ENCODE peak calls at places on chromosomes 13 and 19, in nine cellular contexts. Q, T, P, S, O, M, V, N and C are unnamed samples.

GRCh38 chr13:112532837-112533745 is 54.9 kb downstream of the TUBGCP3 start:
- DNase-seq in M (no peak), V (no peak), S (no peak), Q (no peak), P (no peak), N (no peak), O (no peak), T (no peak), C (no peak)

GRCh38 chr13:50893211-50893852 is 16.3 kb upstream of the RNASEH2B start:
- DNase-seq in T (no peak), P (no peak), S (no peak), Q (no peak), M (no peak), V (no peak), N (no peak), O (no peak), C (no peak)

GRCh38 chr13:80145291-80145690 is 195.6 kb downstream of the SPRY2 start:
- DNase-seq in P (no peak), V (no peak), N (no peak), S (no peak), O (no peak), M (no peak), T (no peak), Q (no peak), C (no peak)

GRCh38 chr13:33015791-33016323 is 366 bp upstream of the KL start:
- DNase-seq in S (no peak), N (no peak), V (no peak), T (no peak), M (no peak), Q (no peak), P (peak; percentile 21), O (no peak), C (peak; percentile 47)

GRCh38 chr19:18833849-18834643 is 2.3 kb downstream of the UPF1 start:
- DNase-seq in N (peak; percentile 53), Q (no peak), O (no peak), M (no peak), T (no peak), S (peak; percentile 33), P (peak; percentile 46), V (no peak), C (peak; percentile 50)

GRCh38 chr13:28415994-28416411 is 78.9 kb downstream of the FLT1 start:
- DNase-seq in P (no peak), M (no peak), T (no peak), N (no peak), O (no peak), S (no peak), Q (no peak), V (no peak), C (no peak)

GRCh38 chr19:51122112-51122981 is 2.4 kb upstream of the SIGLEC9 start:
- DNase-seq in T (no peak), O (no peak), S (peak; percentile 18), M (no peak), V (no peak), P (peak; percentile 49), Q (peak; percentile 36), N (no peak), C (no peak)

GRCh38 chr19:48511800-48512503 is at the start of gene LMTK3:
- DNase-seq in O (no peak), N (no peak), P (no peak), T (no peak), S (peak; percentile 81), M (no peak), Q (no peak), V (no peak), C (peak; percentile 55)

GRCh38 chr13:47708386-47708785 is 292.7 kb downstream of the SUCLA2 start:
- DNase-seq in Q (no peak), N (no peak), S (no peak), O (no peak), V (no peak), T (no peak), M (no peak), P (no peak), C (no peak)

GRCh38 chr13:20006206-20006605 is 47.7 kb downstream of the ZMYM2 start:
- DNase-seq in V (no peak), N (no peak), O (no peak), T (no peak), S (no peak), P (no peak), M (no peak), Q (no peak), C (no peak)

GRCh38 chr13:42981853-42982252 is 10.2 kb downstream of the EPSTI1 start:
- DNase-seq in V (no peak), S (no peak), Q (no peak), T (no peak), P (no peak), O (no peak), M (no peak), N (no peak), C (no peak)

GRCh38 chr13:33217256-33217655 is 68.3 kb downstream of the STARD13 start:
- DNase-seq in V (no peak), T (no peak), N (no peak), O (no peak), M (no peak), P (no peak), S (no peak), Q (no peak), C (no peak)

DNA sequence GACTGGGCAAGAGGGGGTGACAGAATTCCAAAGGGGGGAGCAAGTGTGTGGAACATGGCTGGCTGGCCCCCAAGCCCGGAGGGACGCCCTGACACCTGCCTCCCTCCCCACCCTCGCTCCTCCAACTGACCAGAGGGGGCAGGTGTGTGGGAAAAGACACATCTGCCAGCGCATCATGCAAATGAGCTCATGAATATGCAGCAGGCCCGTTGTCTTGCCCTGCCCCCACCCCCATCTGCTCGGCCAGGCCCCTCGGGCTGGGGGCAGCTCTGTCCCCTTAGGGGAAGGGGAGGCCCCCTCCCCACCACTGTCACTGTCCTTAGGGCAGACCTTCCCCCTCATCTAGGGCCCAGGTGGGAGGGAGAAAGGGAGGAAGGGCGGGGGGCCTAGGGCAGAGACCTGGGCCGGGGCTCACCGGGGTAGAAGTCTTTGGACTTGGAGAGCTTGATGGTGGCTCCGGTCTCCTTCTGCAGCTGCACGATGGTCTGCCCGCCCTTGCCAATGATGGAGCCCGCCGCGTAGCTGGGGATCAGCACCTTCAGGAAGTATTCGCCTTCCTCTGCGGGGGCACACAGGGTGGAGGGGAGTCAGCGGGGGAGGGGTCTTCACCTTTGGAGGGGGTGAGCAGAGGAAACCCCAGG is 12.9 kb downstream of the NOVA2 start:
- DNase-seq in P (no peak), O (no peak), S (peak; percentile 41), T (no peak), M (no peak), Q (no peak), V (no peak), N (no peak), C (no peak)
- TF ChIP-seq CTCF in P (no peak), O (no peak), S (no peak), T (no peak), M (no peak), Q (no peak), V (no peak), N (no peak), C (no peak)

DNA sequence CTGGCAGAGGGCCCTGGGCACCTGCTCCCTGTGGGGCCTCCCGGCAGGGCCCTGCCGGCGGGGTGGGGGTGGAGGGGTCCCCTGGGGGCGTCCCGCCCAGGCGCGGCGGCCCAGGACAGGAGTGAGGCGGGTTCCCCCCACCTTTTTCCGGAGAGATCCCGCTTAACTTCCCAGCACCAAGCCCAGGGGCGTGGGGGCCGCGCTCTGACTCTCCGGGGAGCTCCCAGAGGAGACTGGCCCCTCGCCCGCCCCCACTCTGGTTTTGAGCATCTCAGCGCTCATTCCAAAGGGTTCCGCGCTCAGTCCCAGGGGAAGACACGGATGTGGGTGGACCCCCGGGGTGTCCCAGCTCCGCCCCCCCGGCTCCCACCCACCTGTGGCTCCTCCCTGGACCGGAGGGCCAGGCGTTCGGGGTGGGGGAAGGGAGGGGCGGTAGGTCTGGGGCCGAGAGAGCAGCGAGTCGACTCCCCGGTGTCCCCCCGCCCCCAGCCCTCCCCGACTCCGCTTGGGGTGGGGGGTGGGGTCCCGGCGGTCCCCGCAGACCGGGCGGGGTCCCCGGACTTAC is 424 bp downstream of the C2CD4C start:
- DNase-seq in M (no peak), V (no peak), T (no peak), N (no peak), O (peak; percentile 72), Q (peak; percentile 63), S (no peak), P (peak; percentile 20), C (no peak)
- H3K4me3 ChIP-seq in M (peak overlapping the region; percentile 34), V (no peak overlapping the region), T (peak overlapping the region; percentile 70), N (no peak overlapping the region), O (peak overlapping the region; percentile 51), Q (peak overlapping the region; percentile 22), S (peak overlapping the region; percentile 15), P (peak overlapping the region; percentile 60), C (peak overlapping the region; percentile 24)

DNA sequence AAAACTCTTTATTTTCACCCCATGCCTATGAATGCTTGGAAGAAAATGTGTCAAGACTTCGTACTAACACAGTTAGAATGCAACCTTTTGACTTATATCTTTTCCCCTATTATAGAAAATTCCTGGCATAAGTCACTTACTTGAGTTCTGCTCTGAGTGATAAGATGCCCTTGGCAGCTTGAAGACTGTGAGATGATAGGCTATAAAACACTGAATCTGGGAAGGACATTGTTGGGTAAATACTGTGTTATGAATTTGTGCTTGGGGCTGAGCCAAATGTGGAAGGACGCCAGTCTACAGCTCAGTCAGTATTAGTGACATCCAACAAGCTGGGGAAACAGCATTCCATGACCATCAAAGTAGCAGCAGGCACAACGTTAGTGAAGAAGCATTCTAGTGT is 368.0 kb upstream of the SGCG start:
- DNase-seq in M (no peak), T (no peak), N (no peak), O (no peak), P (no peak), S (peak; percentile 51), Q (no peak), V (no peak), C (peak; percentile 15)
- TF ChIP-seq POLR2AphosphoS5 in M (no peak), T (no peak), N (no peak), O (no peak), P (no peak), S (no peak), Q (no peak), V (no peak), C (no peak)

DNA sequence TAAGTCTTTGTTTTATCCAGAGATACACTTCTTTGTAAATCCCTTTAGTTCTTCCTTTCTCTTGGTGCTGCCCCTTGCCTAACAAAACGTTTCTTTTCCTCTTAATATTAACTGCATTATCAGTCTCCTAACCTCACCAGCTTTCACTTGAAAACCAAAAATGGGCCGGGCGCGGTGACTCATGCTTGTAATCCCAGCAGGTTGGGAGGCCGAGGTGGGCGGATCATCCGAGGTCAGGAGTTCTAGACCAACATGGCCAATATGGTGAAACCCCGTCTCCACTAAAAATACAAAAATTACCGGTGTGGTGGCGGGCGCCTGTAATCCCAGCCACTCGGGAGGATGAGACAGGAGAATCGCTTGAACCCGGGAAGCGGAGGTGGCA is 329.8 kb upstream of the MIR17HG start:
- DNase-seq in O (no peak), Q (no peak), P (no peak), S (peak; percentile 38), V (no peak), M (no peak), T (no peak), N (no peak), C (no peak)
- TF ChIP-seq CTCF in O (no peak), Q (no peak), P (no peak), S (no peak), V (no peak), M (peak; percentile 44), T (no peak), N (no peak), C (no peak)

DNA sequence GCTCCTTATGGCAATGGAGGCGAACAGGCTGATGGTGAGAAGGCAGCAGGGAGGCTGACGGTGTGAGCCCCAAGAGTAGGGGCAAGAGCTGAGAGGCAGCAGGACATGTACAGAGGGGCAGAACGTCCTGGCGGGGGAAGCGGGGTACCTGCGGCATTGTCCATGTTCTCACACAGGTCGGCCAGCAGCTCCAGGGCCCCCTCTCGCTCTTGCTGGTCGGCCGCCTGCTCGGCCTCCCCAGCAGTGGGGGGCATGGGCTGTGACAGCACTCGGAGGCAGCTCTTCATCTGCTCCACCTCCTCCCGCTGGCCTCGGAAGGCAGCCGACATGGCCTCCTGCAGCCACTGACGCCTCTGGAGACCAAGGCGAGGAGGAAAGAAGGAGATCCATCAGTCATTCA is 2.4 kb downstream of the HSPBP1 start:
- DNase-seq in Q (no peak), S (no peak), T (no peak), N (no peak), M (no peak), V (no peak), P (no peak), O (no peak), C (no peak)
- H3K4me3 ChIP-seq in Q (no peak overlapping the region), S (no peak overlapping the region), T (no peak overlapping the region), N (no peak overlapping the region), M (no peak overlapping the region), V (no peak overlapping the region), P (no peak overlapping the region), O (no peak overlapping the region), C (no peak overlapping the region)